ENCODE peak calls at places on chromosome 10, in nine cellular contexts. S is A549, F is WTC11, Y is cardiac fibroblast, W is mucosa of descending colon, X is lower lobe of right lung, H is Calu3, Q is ovary, O is nephron progenitor cell. A is an unnamed sample.

GRCh38 chr10:106705576-106706526 is 458.7 kb downstream of the SORCS1 start:
- DNase-seq in S (no peak), F (peak; percentile 68), Y (peak; percentile 76), W (no peak), X (no peak), H (peak; percentile 50), Q (peak; percentile 66), O (peak; percentile 76), A (peak; percentile 19)

GRCh38 chr10:114045071-114045737 is 1.5 kb downstream of the ADRB1 start:
- DNase-seq in S (no peak), F (peak; percentile 57), Y (no peak), W (peak; percentile 57), X (peak; percentile 70), H (peak; percentile 26), Q (no peak), O (peak; percentile 67), A (peak; percentile 46)

GRCh38 chr10:43114743-43115611 is 23.3 kb upstream of the CSGALNACT2 start:
- DNase-seq in S (no peak), F (no peak), Y (peak; percentile 29), W (peak; percentile 40), X (peak; percentile 36), H (no peak), Q (no peak), O (no peak), A (no peak)

GRCh38 chr10:95388539-95388938 is 97.7 kb upstream of the PDLIM1 start:
- DNase-seq in S (no peak), F (no peak), Y (no peak), W (no peak), X (no peak), H (no peak), Q (no peak), O (no peak), A (no peak)

GRCh38 chr10:83930-84530 is 34.9 kb upstream of the TUBB8 start:
- DNase-seq in S (no peak), F (no peak), Y (no peak), W (no peak), X (no peak), H (no peak), Q (no peak), O (no peak), A (no peak)

GRCh38 chr10:56646301-56646700 is 285.2 kb upstream of the ZWINT start:
- DNase-seq in S (no peak), F (peak; percentile 18), Y (no peak), W (no peak), X (no peak), H (no peak), Q (no peak), O (peak; percentile 3), A (no peak)

GRCh38 chr10:97404044-97404443 is 2.9 kb upstream of the RRP12 start:
- DNase-seq in S (no peak), F (no peak), Y (no peak), W (no peak), X (no peak), H (no peak), Q (no peak), O (no peak), A (no peak)

GRCh38 chr10:91987397-91988037 is 63.9 kb downstream of the BTAF1 start:
- DNase-seq in S (no peak), F (no peak), Y (peak; percentile 20), W (no peak), X (no peak), H (no peak), Q (no peak), O (no peak), A (no peak)

GRCh38 chr10:91126471-91126870 is 94.0 kb upstream of the PCGF5 start:
- DNase-seq in S (no peak), F (no peak), Y (no peak), W (no peak), X (no peak), H (no peak), Q (no peak), O (no peak), A (no peak)

GRCh38 chr10:99787303-99787702 is 4.9 kb downstream of the ABCC2 start:
- DNase-seq in S (no peak), F (no peak), Y (no peak), W (no peak), X (no peak), H (no peak), Q (no peak), O (no peak), A (no peak)

GRCh38 chr10:62847433-62847832 is 31.3 kb upstream of the EGR2 start:
- DNase-seq in S (no peak), F (no peak), Y (no peak), W (no peak), X (no peak), H (no peak), Q (no peak), O (no peak), A (no peak)

GRCh38 chr10:62852961-62853702 is 37.0 kb upstream of the EGR2 start:
- DNase-seq in S (no peak), F (no peak), Y (no peak), W (no peak), X (no peak), H (no peak), Q (no peak), O (no peak), A (no peak)

GRCh38 chr10:62850646-62851045 is 34.5 kb upstream of the EGR2 start:
- DNase-seq in S (no peak), F (no peak), Y (no peak), W (no peak), X (no peak), H (no peak), Q (no peak), O (no peak), A (no peak)

GRCh38 chr10:62853710-62854109 is 37.5 kb upstream of the EGR2 start:
- DNase-seq in S (no peak), F (no peak), Y (no peak), W (no peak), X (no peak), H (no peak), Q (no peak), O (no peak), A (no peak)

DNA sequence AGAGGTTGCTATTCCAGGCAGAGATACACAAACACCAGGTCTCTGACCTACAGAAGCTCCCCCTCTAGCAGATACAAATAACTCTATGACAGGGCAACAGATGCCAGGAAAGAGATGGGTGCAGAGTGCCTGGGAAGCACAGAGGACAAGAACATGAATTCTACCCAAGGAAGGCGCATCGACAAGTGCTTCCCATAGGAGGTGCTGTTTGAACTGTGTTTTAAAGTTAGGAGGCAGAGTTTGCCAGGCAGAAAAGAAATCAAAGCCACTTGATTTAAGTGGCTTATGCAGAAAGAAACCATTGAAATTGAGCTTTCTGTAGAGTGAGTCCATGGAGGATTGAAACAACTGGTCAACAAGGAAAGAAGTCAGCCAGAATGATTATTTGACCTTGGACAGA is 35.3 kb upstream of the EGR2 start:
- DNase-seq in S (no peak), F (peak; percentile 56), Y (peak; percentile 63), W (no peak), X (no peak), H (no peak), Q (no peak), O (no peak), A (no peak)
- TF ChIP-seq CTCF in S (peak; percentile 7), F (peak; percentile 47), Y (peak; percentile 57), W (no peak), X (peak; percentile 37), H (no peak), Q (no peak), O (no peak), A (peak; percentile 22)

GRCh38 chr10:6482737-6483362 is 97.2 kb downstream of the PRKCQ start:
- DNase-seq in S (no peak), F (no peak), Y (no peak), W (no peak), X (no peak), H (no peak), Q (no peak), O (no peak), A (no peak)

GRCh38 chr10:6473430-6473829 is 106.6 kb downstream of the PRKCQ start:
- DNase-seq in S (no peak), F (no peak), Y (no peak), W (no peak), X (no peak), H (no peak), Q (no peak), O (no peak), A (no peak)

GRCh38 chr10:6473901-6474370 is 106.1 kb downstream of the PRKCQ start:
- DNase-seq in S (no peak), F (no peak), Y (peak; percentile 3), W (no peak), X (no peak), H (no peak), Q (no peak), O (no peak), A (no peak)

GRCh38 chr10:6476989-6477388 is 103.1 kb downstream of the PRKCQ start:
- DNase-seq in S (no peak), F (no peak), Y (no peak), W (no peak), X (no peak), H (no peak), Q (no peak), O (no peak), A (no peak)

GRCh38 chr10:6478722-6479121 is 101.4 kb downstream of the PRKCQ start:
- DNase-seq in S (no peak), F (no peak), Y (no peak), W (no peak), X (no peak), H (no peak), Q (no peak), O (no peak), A (no peak)
- TF ChIP-seq CTCF in S (no peak), F (no peak), Y (no peak), W (no peak), X (no peak), H (no peak), Q (no peak), O (no peak), A (no peak)

GRCh38 chr10:93697207-93697606 is 5.2 kb downstream of the FRA10AC1 start:
- DNase-seq in S (no peak), F (no peak), Y (no peak), W (no peak), X (no peak), H (no peak), Q (no peak), O (no peak), A (no peak)
- TF ChIP-seq CTCF in S (peak; percentile 31), F (no peak), Y (no peak), W (no peak), X (no peak), H (no peak), Q (no peak), O (no peak), A (no peak)

DNA sequence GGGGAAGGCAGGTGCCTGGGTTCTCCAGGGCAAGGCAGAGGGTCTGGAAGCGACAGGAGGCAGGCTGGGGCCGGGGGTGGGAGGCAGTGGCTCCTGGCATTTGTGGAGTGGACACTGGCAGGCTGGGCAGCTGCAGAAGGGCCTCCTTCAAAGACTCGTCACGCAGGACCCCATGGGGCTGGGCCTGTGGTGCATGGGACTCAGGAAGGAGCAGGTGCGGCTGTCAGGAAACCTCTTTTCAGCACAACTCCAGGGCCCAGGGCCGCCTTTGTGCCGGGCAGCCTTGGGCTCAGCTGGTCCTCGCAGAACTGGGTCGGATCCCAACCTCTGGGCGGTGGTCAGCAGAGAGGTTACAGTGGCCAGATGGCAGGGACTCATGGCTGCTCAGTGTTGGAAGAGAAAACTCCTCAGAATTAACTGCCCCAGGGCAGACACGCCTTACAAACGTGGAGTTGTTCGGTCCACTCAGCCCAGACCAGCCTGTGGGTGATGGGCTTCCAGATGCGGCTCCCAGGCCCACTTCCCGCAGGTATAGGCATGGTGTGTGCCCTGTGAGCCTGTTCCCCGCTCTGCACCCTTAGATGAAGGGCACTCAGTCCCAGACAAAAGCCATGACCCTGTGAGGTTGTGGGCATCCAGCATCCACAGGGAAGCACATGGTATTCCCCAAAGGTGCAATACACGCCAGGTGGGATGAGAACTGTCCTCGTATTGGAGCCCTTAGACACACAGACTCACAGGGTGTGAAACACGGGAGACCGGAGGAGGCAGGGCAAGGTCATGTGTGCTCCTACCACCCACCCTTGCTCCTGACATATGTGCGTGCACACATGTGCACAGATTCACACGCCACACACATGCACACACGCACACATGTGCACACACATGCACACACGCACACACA is 319.0 kb downstream of the WDR37 start:
- DNase-seq in S (no peak), F (no peak), Y (no peak), W (no peak), X (no peak), H (no peak), Q (no peak), O (no peak), A (no peak)
- TF ChIP-seq CTCF in S (no peak), F (no peak), Y (no peak), W (no peak), X (no peak), H (no peak), Q (no peak), O (no peak), A (no peak)